ENCODE peak calls at places on chromosomes 16 and 17, in six cellular contexts. X is HCT116, G is GM23338, D is HepG2, S is GM12878, C is endothelial cell of umbilical vein. Y is an unnamed sample.

GRCh38 chr16:14628806-14629611 is 1.1 kb downstream of the PARN start:
- DNase-seq in C (no peak), D (no peak), S (no peak), G (peak; percentile 52), X (no peak), Y (no peak)

GRCh38 chr17:7814969-7815368 is 19.0 kb upstream of the KDM6B start:
- DNase-seq in G (no peak), C (no peak), D (no peak), X (no peak), S (no peak), Y (no peak)

GRCh38 chr17:81608605-81609004 is 28.3 kb downstream of the NPLOC4 start:
- DNase-seq in C (no peak), D (no peak), S (no peak), G (no peak), X (no peak), Y (no peak)

GRCh38 chr17:32305049-32305448 is 36.9 kb downstream of the C17orf75 start:
- DNase-seq in X (no peak), S (no peak), G (peak; percentile 48), C (no peak), D (no peak), Y (no peak)

GRCh38 chr17:50037321-50038107 is 18.4 kb upstream of the ITGA3 start:
- DNase-seq in C (no peak), S (no peak), X (no peak), D (no peak), G (no peak), Y (no peak)

GRCh38 chr17:21132428-21132827 is 5.7 kb downstream of the DHRS7B start:
- DNase-seq in D (no peak), X (no peak), C (no peak), S (no peak), G (no peak), Y (no peak)

GRCh38 chr17:49035470-49036269 is 38.5 kb downstream of the IGF2BP1 start:
- DNase-seq in G (peak; percentile 92), S (no peak), C (peak; percentile 75), X (peak; percentile 82), D (no peak), Y (no peak)

GRCh38 chr17:73645050-73645871 is 1.0 kb upstream of the SDK2 start:
- DNase-seq in C (no peak), G (peak; percentile 75), S (no peak), X (no peak), D (no peak), Y (no peak)

GRCh38 chr17:1498869-1499268 is 6.4 kb upstream of the MYO1C start:
- DNase-seq in S (no peak), X (no peak), D (no peak), C (no peak), G (no peak), Y (no peak)

GRCh38 chr17:65270932-65271700 is 133.9 kb downstream of the RGS9 start:
- DNase-seq in S (no peak), G (no peak), C (no peak), X (no peak), D (no peak), Y (no peak)

GRCh38 chr17:76159157-76159556 is 18.1 kb upstream of the FOXJ1 start:
- DNase-seq in D (no peak), C (no peak), X (no peak), G (no peak), S (no peak), Y (no peak)

GRCh38 chr16:27429981-27430441 is 28.0 kb downstream of the IL21R start:
- DNase-seq in C (no peak), X (no peak), G (no peak), S (no peak), D (no peak), Y (no peak)

GRCh38 chr16:56195151-56195550 is 3.9 kb downstream of the GNAO1 start:
- DNase-seq in C (no peak), S (no peak), D (no peak), X (no peak), G (no peak), Y (no peak)

GRCh38 chr16:61146429-61146828 is 889.8 kb downstream of the CDH8 start:
- DNase-seq in X (no peak), G (no peak), D (no peak), C (no peak), S (no peak), Y (no peak)

GRCh38 chr16:50453446-50453845 is 84.7 kb upstream of the BRD7 start:
- DNase-seq in C (no peak), X (no peak), D (no peak), G (no peak), S (no peak), Y (no peak)

GRCh38 chr16:48353565-48354163 is 31.5 kb downstream of the SIAH1 start:
- DNase-seq in D (peak; percentile 78), C (peak; percentile 75), X (peak; percentile 51), G (peak; percentile 95), S (peak; percentile 37), Y (peak; percentile 40)

GRCh38 chr17:2214887-2215615 is 88.5 kb downstream of the SMG6 start:
- DNase-seq in X (no peak), S (no peak), D (no peak), G (no peak), C (peak; percentile 87), Y (no peak)

GRCh38 chr17:39174907-39175694 is 9.1 kb upstream of the ARL5C start:
- DNase-seq in X (peak; percentile 26), S (no peak), C (peak; percentile 44), G (peak; percentile 97), D (peak; percentile 65), Y (peak; percentile 48)

GRCh38 chr16:56708418-56708817 is 21.5 kb upstream of the NUP93 start:
- DNase-seq in D (no peak), X (no peak), S (no peak), C (no peak), G (peak; percentile 18), Y (no peak)

GRCh38 chr16:81823111-81823510 is 44.0 kb downstream of the PLCG2 start:
- DNase-seq in X (no peak), C (peak; percentile 39), S (no peak), D (no peak), G (no peak), Y (no peak)

GRCh38 chr16:12773216-12773615 is 30.5 kb downstream of the CPPED1 start:
- DNase-seq in S (no peak), X (no peak), D (no peak), C (no peak), G (no peak), Y (no peak)

GRCh38 chr17:10119203-10120112 is 78.9 kb downstream of the GAS7 start:
- DNase-seq in G (peak; percentile 45), D (no peak), S (peak; percentile 37), X (peak; percentile 90), C (no peak), Y (no peak)

GRCh38 chr16:27264151-27264550 is 4.4 kb downstream of the NSMCE1 start:
- DNase-seq in D (peak; percentile 85), G (no peak), X (peak; percentile 57), C (peak; percentile 50), S (no peak), Y (no peak)

GRCh38 chr17:28513476-28513875 is 7.3 kb downstream of the FOXN1 start:
- DNase-seq in S (no peak), G (no peak), X (no peak), C (no peak), D (no peak), Y (no peak)

GRCh38 chr17:7561028-7561575 is 617 bp upstream of the SENP3 start:
- DNase-seq in C (peak; percentile 86), G (peak; percentile 95), D (peak; percentile 77), S (no peak), X (peak; percentile 71), Y (no peak)

GRCh38 chr17:7060165-7060890 is 16.4 kb upstream of the SLC16A11 start:
- DNase-seq in C (peak; percentile 100), G (no peak), X (peak; percentile 96), D (peak; percentile 59), S (no peak), Y (no peak)

GRCh38 chr17:50447870-50448573 is 20.7 kb downstream of the CHAD start:
- DNase-seq in X (no peak), S (no peak), D (peak; percentile 62), G (no peak), C (no peak), Y (no peak)

GRCh38 chr17:29619251-29619650 is 3.5 kb downstream of the CORO6 start:
- DNase-seq in S (no peak), D (no peak), G (peak; percentile 66), X (no peak), C (peak; percentile 42), Y (no peak)

GRCh38 chr17:29621751-29622194 is 939 bp downstream of the CORO6 start:
- DNase-seq in X (no peak), D (no peak), C (no peak), G (no peak), S (no peak), Y (no peak)

GRCh38 chr17:29620271-29620670 is 2.4 kb downstream of the CORO6 start:
- DNase-seq in S (no peak), X (peak; percentile 33), G (peak; percentile 58), C (no peak), D (no peak), Y (no peak)

GRCh38 chr17:29622337-29623282 is at the start of gene CORO6:
- DNase-seq in D (no peak), C (peak; percentile 50), G (peak; percentile 85), X (no peak), S (no peak), Y (no peak)

GRCh38 chr17:29620779-29621500 is 1.8 kb downstream of the CORO6 start:
- DNase-seq in C (no peak), X (no peak), D (no peak), G (no peak), S (no peak), Y (no peak)
- TF ChIP-seq POLR2AphosphoS5 in C (no peak), X (no peak), D (no peak), G (no peak), S (no peak), Y (no peak)

GRCh38 chr16:3838600-3839401 is 41.7 kb downstream of the CREBBP start:
- DNase-seq in G (no peak), C (no peak), X (no peak), D (no peak), S (no peak), Y (no peak)
- H3K4me3 ChIP-seq in G (no peak overlapping the region), C (no peak overlapping the region), X (no peak overlapping the region), D (no peak overlapping the region), S (no peak overlapping the region), Y (no peak overlapping the region)

GRCh38 chr16:23119570-23119969 is 29.7 kb downstream of the USP31 start:
- DNase-seq in D (no peak), X (no peak), S (no peak), C (no peak), G (no peak), Y (no peak)
- TF ChIP-seq EZH2 in D (no peak), X (no peak), S (no peak), C (no peak), G (no peak), Y (no peak)

DNA sequence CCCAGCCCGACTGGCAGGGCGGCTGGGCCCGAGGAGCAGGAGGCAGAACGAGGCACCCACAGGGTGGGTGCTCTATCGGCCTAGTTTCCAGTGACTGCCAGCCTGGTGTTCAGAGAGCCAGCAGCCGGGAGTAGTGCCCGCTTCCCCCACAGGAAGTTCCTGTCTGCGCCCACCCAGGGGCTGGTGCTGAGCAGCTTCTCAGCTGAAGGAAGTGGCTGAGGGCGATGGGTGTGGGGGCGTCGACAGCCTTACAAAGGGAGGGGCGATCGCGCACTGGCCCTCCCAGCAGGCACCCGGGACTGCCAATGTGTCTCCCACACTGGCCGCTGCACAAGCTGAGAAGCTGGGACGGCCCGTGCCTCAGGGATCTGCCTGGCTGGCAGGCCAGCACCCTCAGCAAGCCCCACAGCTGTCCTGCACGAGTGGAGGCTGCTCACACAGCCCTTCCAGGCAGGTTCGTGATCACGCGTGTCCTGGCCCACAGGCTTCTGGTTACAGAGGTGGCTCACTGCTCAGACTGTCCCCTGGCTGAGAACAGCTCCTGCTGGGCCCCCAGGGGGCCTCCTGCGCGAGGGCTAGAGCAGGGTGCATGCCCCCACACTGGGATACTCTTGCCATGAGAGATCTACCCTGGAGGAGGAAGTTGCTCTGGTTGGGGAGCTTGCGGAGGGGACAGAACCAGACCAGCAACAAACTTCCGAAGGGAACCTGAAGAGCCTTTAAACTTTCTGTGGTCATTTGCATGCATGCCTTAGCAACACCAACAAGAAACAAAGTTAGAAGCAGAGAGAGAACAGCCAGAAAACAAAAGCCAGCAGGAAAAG is 2.5 kb downstream of the RNF166 start:
- DNase-seq in C (peak; percentile 59), D (no peak), G (no peak), X (no peak), S (no peak), Y (no peak)
- TF ChIP-seq POLR2AphosphoS5 in C (peak; percentile 63), D (no peak), G (no peak), X (no peak), S (no peak), Y (no peak)

Y was measured in SK-N-MC.